ENCODE peak calls at places on chromosomes 6 and 20, in seven cellular contexts. One of them, this sample, is unnamed.

GRCh38 chr6:5471044-5471443 is 209.7 kb downstream of the FARS2 start:
- DNase-seq in Right ventricle myocardium superior: peak; percentile 75
- DNase-seq in foreskin melanocyte: peak; percentile 36
- DNase-seq in activated T-helper 1 cell treated with anti-CD3 and anti-CD28 coated beads, Interleukin-2, amount 50 U/mL, for 16 hours: peak; percentile 2
- DNase-seq in stimulated activated CD4-positive, alpha-beta T cell treated with anti-CD3 and anti-CD28 coated beads, Interleukin-2, amount 100 ng/mL, for 48 hours: peak; percentile 47
- DNase-seq in effector memory CD4-positive, alpha-beta T cell: peak; percentile 15
- DNase-seq in fibroblast of pulmonary artery: peak; percentile 70
- DNase-seq in this sample: no peak

GRCh38 chr6:37137201-37137880 is 32.6 kb upstream of the PIM1 start:
- DNase-seq in Right ventricle myocardium superior: no peak
- DNase-seq in foreskin melanocyte: peak; percentile 33
- DNase-seq in activated T-helper 1 cell treated with anti-CD3 and anti-CD28 coated beads, Interleukin-2, amount 50 U/mL, for 16 hours: peak; percentile 1
- DNase-seq in stimulated activated CD4-positive, alpha-beta T cell treated with anti-CD3 and anti-CD28 coated beads, Interleukin-2, amount 100 ng/mL, for 48 hours: peak; percentile 27
- DNase-seq in effector memory CD4-positive, alpha-beta T cell: peak; percentile 37
- DNase-seq in fibroblast of pulmonary artery: peak; percentile 99
- DNase-seq in this sample: no peak

GRCh38 chr6:21414065-21414464 is 179.5 kb upstream of the SOX4 start:
- DNase-seq in Right ventricle myocardium superior: no peak
- DNase-seq in foreskin melanocyte: no peak
- DNase-seq in activated T-helper 1 cell treated with anti-CD3 and anti-CD28 coated beads, Interleukin-2, amount 50 U/mL, for 16 hours: no peak
- DNase-seq in stimulated activated CD4-positive, alpha-beta T cell treated with anti-CD3 and anti-CD28 coated beads, Interleukin-2, amount 100 ng/mL, for 48 hours: no peak
- DNase-seq in effector memory CD4-positive, alpha-beta T cell: no peak
- DNase-seq in fibroblast of pulmonary artery: no peak
- DNase-seq in this sample: no peak

GRCh38 chr20:33130553-33130952 is 37.4 kb upstream of the BPIFA2 start:
- DNase-seq in Right ventricle myocardium superior: no peak
- DNase-seq in foreskin melanocyte: no peak
- DNase-seq in activated T-helper 1 cell treated with anti-CD3 and anti-CD28 coated beads, Interleukin-2, amount 50 U/mL, for 16 hours: no peak
- DNase-seq in stimulated activated CD4-positive, alpha-beta T cell treated with anti-CD3 and anti-CD28 coated beads, Interleukin-2, amount 100 ng/mL, for 48 hours: no peak
- DNase-seq in effector memory CD4-positive, alpha-beta T cell: no peak
- DNase-seq in fibroblast of pulmonary artery: no peak
- DNase-seq in this sample: no peak

GRCh38 chr6:25346064-25346463 is 66.9 kb downstream of the CARMIL1 start:
- DNase-seq in Right ventricle myocardium superior: no peak
- DNase-seq in foreskin melanocyte: no peak
- DNase-seq in activated T-helper 1 cell treated with anti-CD3 and anti-CD28 coated beads, Interleukin-2, amount 50 U/mL, for 16 hours: no peak
- DNase-seq in stimulated activated CD4-positive, alpha-beta T cell treated with anti-CD3 and anti-CD28 coated beads, Interleukin-2, amount 100 ng/mL, for 48 hours: no peak
- DNase-seq in effector memory CD4-positive, alpha-beta T cell: no peak
- DNase-seq in fibroblast of pulmonary artery: no peak
- DNase-seq in this sample: no peak

GRCh38 chr6:41716516-41717446 is 18.6 kb downstream of the TFEB start:
- DNase-seq in Right ventricle myocardium superior: no peak
- DNase-seq in foreskin melanocyte: no peak
- DNase-seq in activated T-helper 1 cell treated with anti-CD3 and anti-CD28 coated beads, Interleukin-2, amount 50 U/mL, for 16 hours: no peak
- DNase-seq in stimulated activated CD4-positive, alpha-beta T cell treated with anti-CD3 and anti-CD28 coated beads, Interleukin-2, amount 100 ng/mL, for 48 hours: no peak
- DNase-seq in effector memory CD4-positive, alpha-beta T cell: no peak
- DNase-seq in fibroblast of pulmonary artery: no peak
- DNase-seq in this sample: no peak

GRCh38 chr6:148457137-148457842 is 114.7 kb downstream of the SASH1 start:
- DNase-seq in Right ventricle myocardium superior: no peak
- DNase-seq in foreskin melanocyte: no peak
- DNase-seq in activated T-helper 1 cell treated with anti-CD3 and anti-CD28 coated beads, Interleukin-2, amount 50 U/mL, for 16 hours: no peak
- DNase-seq in stimulated activated CD4-positive, alpha-beta T cell treated with anti-CD3 and anti-CD28 coated beads, Interleukin-2, amount 100 ng/mL, for 48 hours: no peak
- DNase-seq in effector memory CD4-positive, alpha-beta T cell: no peak
- DNase-seq in fibroblast of pulmonary artery: peak; percentile 44
- DNase-seq in this sample: no peak

GRCh38 chr6:22906091-22906549 is 336.8 kb downstream of the HDGFL1 start:
- DNase-seq in Right ventricle myocardium superior: no peak
- DNase-seq in foreskin melanocyte: peak; percentile 88
- DNase-seq in activated T-helper 1 cell treated with anti-CD3 and anti-CD28 coated beads, Interleukin-2, amount 50 U/mL, for 16 hours: no peak
- DNase-seq in stimulated activated CD4-positive, alpha-beta T cell treated with anti-CD3 and anti-CD28 coated beads, Interleukin-2, amount 100 ng/mL, for 48 hours: no peak
- DNase-seq in effector memory CD4-positive, alpha-beta T cell: no peak
- DNase-seq in fibroblast of pulmonary artery: peak; percentile 59
- DNase-seq in this sample: no peak

GRCh38 chr6:169864148-169865030 is 113.0 kb downstream of the ERMARD start:
- DNase-seq in Right ventricle myocardium superior: peak; percentile 22
- DNase-seq in foreskin melanocyte: no peak
- DNase-seq in activated T-helper 1 cell treated with anti-CD3 and anti-CD28 coated beads, Interleukin-2, amount 50 U/mL, for 16 hours: no peak
- DNase-seq in stimulated activated CD4-positive, alpha-beta T cell treated with anti-CD3 and anti-CD28 coated beads, Interleukin-2, amount 100 ng/mL, for 48 hours: no peak
- DNase-seq in effector memory CD4-positive, alpha-beta T cell: no peak
- DNase-seq in fibroblast of pulmonary artery: no peak
- DNase-seq in this sample: no peak

GRCh38 chr6:169387809-169388383 is 134.2 kb upstream of the THBS2 start:
- DNase-seq in Right ventricle myocardium superior: no peak
- DNase-seq in foreskin melanocyte: no peak
- DNase-seq in activated T-helper 1 cell treated with anti-CD3 and anti-CD28 coated beads, Interleukin-2, amount 50 U/mL, for 16 hours: no peak
- DNase-seq in stimulated activated CD4-positive, alpha-beta T cell treated with anti-CD3 and anti-CD28 coated beads, Interleukin-2, amount 100 ng/mL, for 48 hours: no peak
- DNase-seq in effector memory CD4-positive, alpha-beta T cell: no peak
- DNase-seq in fibroblast of pulmonary artery: no peak
- DNase-seq in this sample: no peak

GRCh38 chr6:123848347-123848746 is 44.7 kb downstream of the NKAIN2 start:
- DNase-seq in Right ventricle myocardium superior: no peak
- DNase-seq in foreskin melanocyte: no peak
- DNase-seq in activated T-helper 1 cell treated with anti-CD3 and anti-CD28 coated beads, Interleukin-2, amount 50 U/mL, for 16 hours: no peak
- DNase-seq in stimulated activated CD4-positive, alpha-beta T cell treated with anti-CD3 and anti-CD28 coated beads, Interleukin-2, amount 100 ng/mL, for 48 hours: no peak
- DNase-seq in effector memory CD4-positive, alpha-beta T cell: no peak
- DNase-seq in fibroblast of pulmonary artery: no peak
- DNase-seq in this sample: no peak

GRCh38 chr6:135630789-135631376 is 133.3 kb upstream of the AHI1 start:
- DNase-seq in Right ventricle myocardium superior: no peak
- DNase-seq in foreskin melanocyte: no peak
- DNase-seq in activated T-helper 1 cell treated with anti-CD3 and anti-CD28 coated beads, Interleukin-2, amount 50 U/mL, for 16 hours: no peak
- DNase-seq in stimulated activated CD4-positive, alpha-beta T cell treated with anti-CD3 and anti-CD28 coated beads, Interleukin-2, amount 100 ng/mL, for 48 hours: no peak
- DNase-seq in effector memory CD4-positive, alpha-beta T cell: no peak
- DNase-seq in fibroblast of pulmonary artery: no peak
- DNase-seq in this sample: no peak

GRCh38 chr6:28615955-28616747 is 90.5 kb downstream of the GPX5 start:
- DNase-seq in Right ventricle myocardium superior: no peak
- DNase-seq in foreskin melanocyte: no peak
- DNase-seq in activated T-helper 1 cell treated with anti-CD3 and anti-CD28 coated beads, Interleukin-2, amount 50 U/mL, for 16 hours: no peak
- DNase-seq in stimulated activated CD4-positive, alpha-beta T cell treated with anti-CD3 and anti-CD28 coated beads, Interleukin-2, amount 100 ng/mL, for 48 hours: no peak
- DNase-seq in effector memory CD4-positive, alpha-beta T cell: no peak
- DNase-seq in fibroblast of pulmonary artery: no peak
- DNase-seq in this sample: no peak

GRCh38 chr6:116616757-116617093 is 446 bp downstream of the RSPH4A start:
- DNase-seq in Right ventricle myocardium superior: peak; percentile 47
- DNase-seq in foreskin melanocyte: no peak
- DNase-seq in activated T-helper 1 cell treated with anti-CD3 and anti-CD28 coated beads, Interleukin-2, amount 50 U/mL, for 16 hours: no peak
- DNase-seq in stimulated activated CD4-positive, alpha-beta T cell treated with anti-CD3 and anti-CD28 coated beads, Interleukin-2, amount 100 ng/mL, for 48 hours: no peak
- DNase-seq in effector memory CD4-positive, alpha-beta T cell: no peak
- DNase-seq in fibroblast of pulmonary artery: no peak
- DNase-seq in this sample: no peak

GRCh38 chr6:44043036-44043478 is 84.2 kb downstream of the MRPL14 start:
- DNase-seq in Right ventricle myocardium superior: peak; percentile 6
- DNase-seq in foreskin melanocyte: no peak
- DNase-seq in activated T-helper 1 cell treated with anti-CD3 and anti-CD28 coated beads, Interleukin-2, amount 50 U/mL, for 16 hours: no peak
- DNase-seq in stimulated activated CD4-positive, alpha-beta T cell treated with anti-CD3 and anti-CD28 coated beads, Interleukin-2, amount 100 ng/mL, for 48 hours: no peak
- DNase-seq in effector memory CD4-positive, alpha-beta T cell: no peak
- DNase-seq in fibroblast of pulmonary artery: peak; percentile 28
- DNase-seq in this sample: no peak

GRCh38 chr20:64114356-64114971 is 7.1 kb upstream of the NPBWR2 start:
- DNase-seq in Right ventricle myocardium superior: peak; percentile 24
- DNase-seq in foreskin melanocyte: no peak
- DNase-seq in activated T-helper 1 cell treated with anti-CD3 and anti-CD28 coated beads, Interleukin-2, amount 50 U/mL, for 16 hours: no peak
- DNase-seq in stimulated activated CD4-positive, alpha-beta T cell treated with anti-CD3 and anti-CD28 coated beads, Interleukin-2, amount 100 ng/mL, for 48 hours: no peak
- DNase-seq in effector memory CD4-positive, alpha-beta T cell: no peak
- DNase-seq in fibroblast of pulmonary artery: no peak
- DNase-seq in this sample: no peak

GRCh38 chr6:107460074-107460631 is 789 bp upstream of the PDSS2 start:
- DNase-seq in Right ventricle myocardium superior: no peak
- DNase-seq in foreskin melanocyte: no peak
- DNase-seq in activated T-helper 1 cell treated with anti-CD3 and anti-CD28 coated beads, Interleukin-2, amount 50 U/mL, for 16 hours: no peak
- DNase-seq in stimulated activated CD4-positive, alpha-beta T cell treated with anti-CD3 and anti-CD28 coated beads, Interleukin-2, amount 100 ng/mL, for 48 hours: no peak
- DNase-seq in effector memory CD4-positive, alpha-beta T cell: no peak
- DNase-seq in fibroblast of pulmonary artery: peak; percentile 21
- DNase-seq in this sample: no peak

GRCh38 chr6:528989-529388 is 127.9 kb downstream of the HUS1B start:
- DNase-seq in Right ventricle myocardium superior: no peak
- DNase-seq in foreskin melanocyte: no peak
- DNase-seq in activated T-helper 1 cell treated with anti-CD3 and anti-CD28 coated beads, Interleukin-2, amount 50 U/mL, for 16 hours: no peak
- DNase-seq in stimulated activated CD4-positive, alpha-beta T cell treated with anti-CD3 and anti-CD28 coated beads, Interleukin-2, amount 100 ng/mL, for 48 hours: no peak
- DNase-seq in effector memory CD4-positive, alpha-beta T cell: no peak
- DNase-seq in fibroblast of pulmonary artery: no peak
- DNase-seq in this sample: no peak

GRCh38 chr20:58621906-58622548 is 29.1 kb upstream of the STX16 start:
- DNase-seq in Right ventricle myocardium superior: no peak
- DNase-seq in foreskin melanocyte: no peak
- DNase-seq in activated T-helper 1 cell treated with anti-CD3 and anti-CD28 coated beads, Interleukin-2, amount 50 U/mL, for 16 hours: no peak
- DNase-seq in stimulated activated CD4-positive, alpha-beta T cell treated with anti-CD3 and anti-CD28 coated beads, Interleukin-2, amount 100 ng/mL, for 48 hours: no peak
- DNase-seq in effector memory CD4-positive, alpha-beta T cell: no peak
- DNase-seq in fibroblast of pulmonary artery: no peak
- DNase-seq in this sample: no peak

GRCh38 chr6:82492134-82492533 is 128.5 kb downstream of the TPBG start:
- DNase-seq in Right ventricle myocardium superior: no peak
- DNase-seq in foreskin melanocyte: no peak
- DNase-seq in activated T-helper 1 cell treated with anti-CD3 and anti-CD28 coated beads, Interleukin-2, amount 50 U/mL, for 16 hours: no peak
- DNase-seq in stimulated activated CD4-positive, alpha-beta T cell treated with anti-CD3 and anti-CD28 coated beads, Interleukin-2, amount 100 ng/mL, for 48 hours: no peak
- DNase-seq in effector memory CD4-positive, alpha-beta T cell: no peak
- DNase-seq in fibroblast of pulmonary artery: no peak
- DNase-seq in this sample: no peak

This sample was measured in CMK.